ENCODE peak calls at places on chromosomes 7 and 10, in four cellular contexts. One of them, this sample, is unnamed.
A peak's percentile ranks its signal among the peaks of the same experiment; 100 is the strongest.

GRCh38 chr10:102773986-102774385 is 30.2 kb downstream of the WBP1L start:
- DNase-seq in colonic mucosa: no peak
- DNase-seq in heart left ventricle: peak; percentile 44
- DNase-seq in H1: no peak
- DNase-seq in this sample: no peak

GRCh38 chr10:46992794-46993552 is 81.7 kb downstream of the PTPN20 start:
- DNase-seq in colonic mucosa: peak; percentile 43
- DNase-seq in heart left ventricle: no peak
- DNase-seq in H1: peak; percentile 56
- DNase-seq in this sample: no peak

GRCh38 chr10:25130911-25131310 is 43.9 kb upstream of the GPR158 start:
- DNase-seq in colonic mucosa: no peak
- DNase-seq in heart left ventricle: no peak
- DNase-seq in H1: no peak
- DNase-seq in this sample: no peak

GRCh38 chr7:64686493-64687184 is 20.7 kb downstream of the ZNF107 start:
- DNase-seq in colonic mucosa: no peak
- DNase-seq in heart left ventricle: no peak
- DNase-seq in H1: no peak
- DNase-seq in this sample: no peak

GRCh38 chr7:142194201-142194600 is 63.7 kb downstream of the PRSS58 start:
- DNase-seq in colonic mucosa: no peak
- DNase-seq in heart left ventricle: no peak
- DNase-seq in H1: no peak
- DNase-seq in this sample: no peak

GRCh38 chr10:101569838-101570763 is 18.0 kb downstream of the POLL start:
- DNase-seq in colonic mucosa: peak; percentile 82
- DNase-seq in heart left ventricle: peak; percentile 78
- DNase-seq in H1: peak; percentile 95
- DNase-seq in this sample: peak; percentile 85

GRCh38 chr10:132671171-132672154 is 114.5 kb downstream of the NKX6-2 start:
- DNase-seq in colonic mucosa: no peak
- DNase-seq in heart left ventricle: peak; percentile 66
- DNase-seq in H1: no peak
- DNase-seq in this sample: peak; percentile 53

GRCh38 chr7:82204694-82205093 is 238.9 kb downstream of the CACNA2D1 start:
- DNase-seq in colonic mucosa: no peak
- DNase-seq in heart left ventricle: peak; percentile 88
- DNase-seq in H1: no peak
- DNase-seq in this sample: no peak

GRCh38 chr10:71339796-71340589 is 20.9 kb downstream of the SLC29A3 start:
- DNase-seq in colonic mucosa: peak; percentile 60
- DNase-seq in heart left ventricle: no peak
- DNase-seq in H1: no peak
- DNase-seq in this sample: no peak

GRCh38 chr7:90824386-90825307 is 228.5 kb downstream of the CDK14 start:
- DNase-seq in colonic mucosa: no peak
- DNase-seq in heart left ventricle: no peak
- DNase-seq in H1: no peak
- DNase-seq in this sample: no peak

GRCh38 chr10:1724921-1725320 is 12.4 kb downstream of the ADARB2 start:
- DNase-seq in colonic mucosa: no peak
- DNase-seq in heart left ventricle: no peak
- DNase-seq in H1: no peak
- DNase-seq in this sample: no peak

GRCh38 chr7:79782256-79782655 is 328.8 kb upstream of the MAGI2 start:
- DNase-seq in colonic mucosa: no peak
- DNase-seq in heart left ventricle: no peak
- DNase-seq in H1: no peak
- DNase-seq in this sample: no peak

GRCh38 chr10:49282879-49283321 is 16.1 kb upstream of the C10orf71 start:
- DNase-seq in colonic mucosa: no peak
- DNase-seq in heart left ventricle: peak; percentile 48
- DNase-seq in H1: no peak
- DNase-seq in this sample: peak; percentile 44
- H3K27me3 ChIP-seq in colonic mucosa: no peaks in the 10 kb centered on the region
- H3K27me3 ChIP-seq in heart left ventricle: no peaks in the 10 kb centered on the region
- H3K27me3 ChIP-seq in H1: no peaks in the 10 kb centered on the region
- H3K27me3 ChIP-seq in this sample: no peaks in the 10 kb centered on the region

GRCh38 chr7:19773361-19773760 is at the start of gene TMEM196:
- DNase-seq in colonic mucosa: no peak
- DNase-seq in heart left ventricle: no peak
- DNase-seq in H1: peak; percentile 73
- DNase-seq in this sample: no peak
- H3K4me3 ChIP-seq in colonic mucosa: no peak within 1 kb of the TSS
- H3K4me3 ChIP-seq in heart left ventricle: peak within 1 kb of the TSS; percentile 8
- H3K4me3 ChIP-seq in H1: peak within 1 kb of the TSS; percentile 65
- H3K4me3 ChIP-seq in this sample: peak within 1 kb of the TSS; percentile 32

DNA sequence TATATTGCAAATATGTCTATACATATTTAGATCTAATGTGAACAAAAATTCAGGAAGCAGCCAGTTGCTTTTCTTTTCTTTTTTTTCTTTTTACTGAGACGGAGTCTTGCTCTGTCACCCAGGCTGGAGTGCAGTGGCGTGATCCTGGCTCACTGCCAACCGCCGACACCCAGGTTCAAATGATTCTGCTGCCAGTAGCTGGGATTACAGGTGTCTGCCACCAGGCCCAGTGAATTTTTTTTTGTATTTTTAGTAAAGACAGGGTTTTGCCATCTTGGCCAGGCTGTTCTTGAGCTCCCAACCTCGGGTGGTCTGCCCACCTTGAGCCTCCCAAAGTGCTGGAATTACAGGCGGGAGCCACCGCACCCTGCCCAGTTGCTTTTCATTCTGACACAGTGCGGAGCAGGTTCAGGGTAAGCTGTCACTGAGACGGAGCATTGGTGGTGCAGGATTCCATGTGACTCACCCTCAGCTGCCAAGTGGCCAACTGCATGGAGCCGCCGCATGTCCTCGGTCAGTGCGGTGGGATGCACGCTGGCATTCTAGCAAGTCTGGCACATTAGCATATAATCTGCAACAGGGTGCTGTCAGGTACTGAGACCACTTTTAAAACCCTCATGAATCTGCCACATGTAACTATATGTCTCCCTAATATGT is 362.7 kb downstream of the DNAJB6 start:
- DNase-seq in colonic mucosa: no peak
- DNase-seq in heart left ventricle: no peak
- DNase-seq in H1: no peak
- DNase-seq in this sample: no peak
- H3K27me3 ChIP-seq in colonic mucosa: no peaks in the 10 kb centered on the region
- H3K27me3 ChIP-seq in heart left ventricle: peaks cover 20% of the 10 kb centered on the region
- H3K27me3 ChIP-seq in H1: peaks cover 2% of the 10 kb centered on the region
- H3K27me3 ChIP-seq in this sample: no peaks in the 10 kb centered on the region

DNA sequence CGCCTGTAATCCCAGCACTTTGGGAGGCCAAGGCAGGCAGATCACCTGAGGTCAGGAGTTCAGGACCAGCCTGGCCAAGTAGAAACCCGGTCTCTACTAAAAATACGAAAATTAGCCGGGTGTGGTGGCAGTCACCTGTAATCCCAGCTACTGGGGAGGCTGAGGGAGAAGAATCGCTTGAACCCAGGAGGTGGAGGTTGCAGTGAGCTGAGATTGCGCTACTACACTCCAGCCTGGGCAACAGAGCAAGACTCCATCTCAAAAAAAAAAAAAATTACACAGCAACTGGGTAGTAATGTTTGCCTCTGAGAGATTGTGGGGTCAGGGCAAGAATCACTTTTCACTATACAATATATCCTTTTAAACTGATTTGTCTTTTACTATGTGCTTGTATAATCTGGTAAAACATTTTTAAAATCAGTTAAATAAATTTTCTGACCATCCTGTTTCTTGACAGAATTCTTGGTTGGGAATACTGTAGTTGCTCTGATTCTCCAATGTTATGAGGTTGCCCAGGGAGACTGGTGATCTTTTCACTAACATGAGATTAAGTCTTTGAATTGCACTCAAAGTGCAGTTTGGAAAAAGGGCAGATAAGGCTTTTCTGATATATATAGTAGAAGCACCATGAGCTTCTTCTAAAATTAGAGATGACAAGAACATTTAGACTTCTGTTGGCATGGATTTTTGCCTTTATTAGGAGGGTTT is 1.5 kb downstream of the ENTPD7 start:
- DNase-seq in colonic mucosa: no peak
- DNase-seq in heart left ventricle: no peak
- DNase-seq in H1: no peak
- DNase-seq in this sample: no peak
- H3K4me3 ChIP-seq in colonic mucosa: no peak overlapping the region
- H3K4me3 ChIP-seq in heart left ventricle: no peak overlapping the region
- H3K4me3 ChIP-seq in H1: no peak overlapping the region
- H3K4me3 ChIP-seq in this sample: no peak overlapping the region

DNA sequence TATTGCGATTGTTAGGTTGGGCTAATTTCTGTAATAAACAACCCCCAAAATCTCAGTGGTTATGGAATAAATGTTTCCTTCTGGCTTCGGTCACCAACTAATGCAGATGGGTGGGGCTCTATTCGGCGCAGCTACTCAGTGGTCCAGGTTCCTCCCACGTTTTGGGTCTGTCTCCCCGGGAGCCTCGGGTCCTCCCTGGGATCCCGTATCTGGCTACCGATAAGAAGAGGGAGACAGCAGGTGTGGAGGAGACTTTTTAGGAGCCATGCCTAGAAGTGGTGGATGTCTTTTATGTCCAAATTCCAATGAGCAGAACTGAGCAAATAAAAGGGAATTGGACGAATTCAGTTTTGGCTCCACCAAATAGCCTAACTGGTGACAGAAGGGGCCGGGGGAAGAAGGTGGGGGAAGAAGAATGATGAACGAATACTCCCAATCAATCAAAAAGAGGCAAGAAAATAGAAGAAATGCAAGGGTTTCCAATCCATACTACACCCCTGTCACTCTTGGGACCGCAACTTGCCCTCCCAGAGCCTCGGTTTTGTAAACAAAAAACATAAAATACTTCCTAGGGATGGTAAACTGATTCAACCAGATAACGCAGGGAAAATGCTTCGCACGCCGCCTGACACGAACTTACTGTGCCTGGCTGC is 498 bp upstream of the C10orf53 start:
- DNase-seq in colonic mucosa: no peak
- DNase-seq in heart left ventricle: no peak
- DNase-seq in H1: peak; percentile 33
- DNase-seq in this sample: no peak
- H3K27me3 ChIP-seq in colonic mucosa: no peaks in the 10 kb centered on the region
- H3K27me3 ChIP-seq in heart left ventricle: peaks cover 27% of the 10 kb centered on the region
- H3K27me3 ChIP-seq in H1: peaks cover 26% of the 10 kb centered on the region
- H3K27me3 ChIP-seq in this sample: no peaks in the 10 kb centered on the region

GRCh38 chr10:106772957-106773356 is 391.5 kb downstream of the SORCS1 start:
- DNase-seq in colonic mucosa: no peak
- DNase-seq in heart left ventricle: no peak
- DNase-seq in H1: no peak
- DNase-seq in this sample: no peak

GRCh38 chr10:106771132-106771531 is 393.4 kb downstream of the SORCS1 start:
- DNase-seq in colonic mucosa: no peak
- DNase-seq in heart left ventricle: no peak
- DNase-seq in H1: no peak
- DNase-seq in this sample: no peak

GRCh38 chr10:106764360-106764759 is 400.1 kb downstream of the SORCS1 start:
- DNase-seq in colonic mucosa: no peak
- DNase-seq in heart left ventricle: no peak
- DNase-seq in H1: no peak
- DNase-seq in this sample: no peak

GRCh38 chr10:106765355-106765754 is 399.2 kb downstream of the SORCS1 start:
- DNase-seq in colonic mucosa: no peak
- DNase-seq in heart left ventricle: no peak
- DNase-seq in H1: no peak
- DNase-seq in this sample: no peak

DNA sequence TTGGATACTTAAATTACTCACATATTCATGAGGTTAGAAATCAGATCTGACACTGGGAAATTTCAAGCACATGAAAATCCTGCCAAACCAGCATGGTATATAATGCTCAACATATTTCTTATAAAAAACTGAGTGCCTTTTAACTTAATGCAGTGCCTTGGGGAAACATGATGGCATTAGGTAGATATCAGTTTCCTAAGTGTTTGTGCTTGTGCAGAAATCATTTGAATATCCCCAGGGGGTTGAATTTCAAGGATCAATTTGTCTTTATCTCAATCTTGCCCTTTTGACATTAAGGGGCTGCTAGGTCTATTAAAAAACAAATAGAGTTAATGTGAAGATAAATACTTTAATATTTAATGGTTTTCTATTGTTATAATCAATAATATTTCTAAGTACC is 396.3 kb downstream of the SORCS1 start:
- DNase-seq in colonic mucosa: no peak
- DNase-seq in heart left ventricle: no peak
- DNase-seq in H1: no peak
- DNase-seq in this sample: no peak
- H3K4me3 ChIP-seq in colonic mucosa: no peak overlapping the region
- H3K4me3 ChIP-seq in heart left ventricle: no peak overlapping the region
- H3K4me3 ChIP-seq in H1: no peak overlapping the region
- H3K4me3 ChIP-seq in this sample: no peak overlapping the region

GRCh38 chr7:99170730-99171074 is 26.8 kb upstream of the SMURF1 start:
- DNase-seq in colonic mucosa: no peak
- DNase-seq in heart left ventricle: no peak
- DNase-seq in H1: no peak
- DNase-seq in this sample: no peak
- H3K27me3 ChIP-seq in colonic mucosa: no peaks in the 10 kb centered on the region
- H3K27me3 ChIP-seq in heart left ventricle: peaks cover 4% of the 10 kb centered on the region
- H3K27me3 ChIP-seq in H1: no peaks in the 10 kb centered on the region
- H3K27me3 ChIP-seq in this sample: no peaks in the 10 kb centered on the region

GRCh38 chr7:154255324-154255723 is 203.1 kb downstream of the DPP6 start:
- DNase-seq in colonic mucosa: no peak
- DNase-seq in heart left ventricle: no peak
- DNase-seq in H1: no peak
- DNase-seq in this sample: no peak
- H3K4me3 ChIP-seq in colonic mucosa: no peak overlapping the region
- H3K4me3 ChIP-seq in heart left ventricle: no peak overlapping the region
- H3K4me3 ChIP-seq in H1: no peak overlapping the region
- H3K4me3 ChIP-seq in this sample: no peak overlapping the region

DNA sequence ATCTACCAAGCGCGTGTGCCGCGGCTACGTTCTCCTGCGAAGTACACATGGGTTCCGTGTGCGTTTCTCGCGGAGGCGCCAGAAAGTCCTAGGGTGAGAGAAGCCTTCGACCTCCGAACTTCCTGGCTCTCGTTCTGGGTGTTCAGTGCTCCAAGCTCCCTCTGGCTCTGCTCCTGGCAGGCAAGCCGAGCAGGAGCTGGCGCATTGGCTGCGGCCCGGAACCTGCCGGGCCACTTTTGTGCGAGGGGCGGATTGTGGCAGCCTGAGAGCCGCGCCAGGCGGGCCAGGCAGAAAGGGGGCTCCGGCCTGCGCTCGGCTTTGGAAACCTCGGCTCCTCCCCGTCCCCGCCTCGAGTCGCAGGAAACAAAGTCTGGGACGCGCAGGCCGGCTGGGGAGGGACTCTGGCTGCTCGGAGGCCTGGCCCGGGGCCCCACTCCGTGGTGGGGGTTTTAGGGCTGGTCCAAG is 9.6 kb downstream of the EMX2 start:
- DNase-seq in colonic mucosa: no peak
- DNase-seq in heart left ventricle: no peak
- DNase-seq in H1: peak; percentile 72
- DNase-seq in this sample: no peak
- H3K27me3 ChIP-seq in colonic mucosa: peaks cover 75% of the 10 kb centered on the region
- H3K27me3 ChIP-seq in heart left ventricle: peaks cover 92% of the 10 kb centered on the region
- H3K27me3 ChIP-seq in H1: peaks cover 88% of the 10 kb centered on the region
- H3K27me3 ChIP-seq in this sample: peaks cover 16% of the 10 kb centered on the region